ENCODE peak calls at places on chromosome 4, in ten cellular contexts. Q is right lobe of liver; D is CD8-positive, alpha-beta T cell; V is tibial artery; G is breast epithelium; U is upper lobe of left lung; P is HCT116; T is IMR-90; J is A549; H is neural progenitor cell. K is an unnamed sample. For H3K4me1, the result is how much of the 10 kb centered on the place peaks cover.

GRCh38 chr4:125994024-125994423 is 679.3 kb downstream of the FAT4 start:
- DNase-seq in Q (no peak), D (no peak), V (no peak), G (no peak), U (no peak), P (no peak), T (peak), J (no peak), H (no peak), K (no peak)

GRCh38 chr4:112058433-112058832 is 86.8 kb upstream of the FAM241A start:
- DNase-seq in Q (no peak), D (no peak), V (no peak), G (no peak), U (no peak), P (no peak), T (peak), J (no peak), H (no peak), K (no peak)

GRCh38 chr4:78369691-78370090 is 181.9 kb upstream of the ANXA3 start:
- DNase-seq in Q (no peak), D (no peak), V (no peak), G (no peak), U (no peak), P (no peak), T (no peak), J (no peak), H (peak), K (no peak)

GRCh38 chr4:115844180-115844579 is 730.8 kb upstream of the NDST4 start:
- DNase-seq in Q (no peak), D (no peak), V (no peak), G (no peak), U (no peak), P (no peak), T (no peak), J (peak), H (no peak), K (no peak)

GRCh38 chr4:94533405-94534223 is 81.9 kb downstream of the PDLIM5 start:
- DNase-seq in Q (no peak), D (no peak), V (no peak), G (no peak), U (no peak), P (no peak), T (no peak), J (no peak), H (no peak), K (no peak)

GRCh38 chr4:38014421-38014852 is 54.2 kb downstream of the PTTG2 start:
- DNase-seq in Q (no peak), D (no peak), V (no peak), G (no peak), U (no peak), P (no peak), T (no peak), J (no peak), H (no peak), K (no peak)

GRCh38 chr4:87529187-87529586 is at the start of gene SPARCL1:
- DNase-seq in Q (no peak), D (no peak), V (no peak), G (peak), U (no peak), P (no peak), T (no peak), J (no peak), H (peak), K (peak)

GRCh38 chr4:77025643-77026321 is 50.0 kb downstream of the CCNI start:
- DNase-seq in Q (no peak), D (no peak), V (no peak), G (no peak), U (no peak), P (no peak), T (peak), J (no peak), H (no peak), K (no peak)

GRCh38 chr4:98510757-98511517 is 147.5 kb downstream of the TSPAN5 start:
- DNase-seq in Q (no peak), D (no peak), V (no peak), G (no peak), U (no peak), P (no peak), T (peak), J (no peak), H (no peak), K (no peak)

GRCh38 chr4:148443550-148444295 is 1.5 kb upstream of the NR3C2 start:
- DNase-seq in Q (peak), D (peak), V (peak), G (peak), U (no peak), P (no peak), T (no peak), J (no peak), H (peak), K (peak)

GRCh38 chr4:124123181-124123580 is 589.4 kb downstream of the ANKRD50 start:
- DNase-seq in Q (no peak), D (no peak), V (no peak), G (no peak), U (no peak), P (no peak), T (no peak), J (no peak), H (no peak), K (no peak)

GRCh38 chr4:39642885-39643550 is 4.4 kb upstream of the SMIM14 start:
- DNase-seq in Q (peak), D (no peak), V (no peak), G (no peak), U (no peak), P (no peak), T (peak), J (no peak), H (no peak), K (no peak)

GRCh38 chr4:8695237-8696219 is 103.0 kb downstream of the CPZ start:
- DNase-seq in Q (no peak), D (no peak), V (peak), G (no peak), U (peak), P (no peak), T (no peak), J (no peak), H (no peak), K (no peak)

GRCh38 chr4:68271851-68272756 is 26.6 kb upstream of the TMPRSS11B start:
- DNase-seq in Q (no peak), D (no peak), V (no peak), G (no peak), U (no peak), P (peak), T (peak), J (peak), H (peak), K (peak)

GRCh38 chr4:185290018-185290607 is 80.7 kb downstream of the SNX25 start:
- DNase-seq in Q (no peak), D (no peak), V (no peak), G (no peak), U (no peak), P (no peak), T (no peak), J (no peak), H (no peak), K (no peak)

GRCh38 chr4:87423313-87424031 is 1.1 kb downstream of the NUDT9 start:
- DNase-seq in Q (no peak), D (no peak), V (no peak), G (no peak), U (no peak), P (no peak), T (no peak), J (no peak), H (no peak), K (no peak)

GRCh38 chr4:11805837-11806236 is 377.1 kb upstream of the HS3ST1 start:
- DNase-seq in Q (no peak), D (no peak), V (no peak), G (no peak), U (no peak), P (peak), T (peak), J (peak), H (peak), K (peak)

GRCh38 chr4:1988327-1988724 is 20.4 kb downstream of the NELFA start:
- DNase-seq in Q (peak), D (no peak), V (no peak), G (no peak), U (no peak), P (no peak), T (no peak), J (no peak), H (no peak), K (no peak)

GRCh38 chr4:113945906-113946305 is 33.5 kb downstream of the ARSJ start:
- DNase-seq in Q (no peak), D (no peak), V (no peak), G (no peak), U (no peak), P (no peak), T (peak), J (no peak), H (no peak), K (no peak)

GRCh38 chr4:57109530-57109846 is 697 bp downstream of the IGFBP7 start:
- DNase-seq in Q (no peak), D (no peak), V (no peak), G (no peak), U (no peak), P (no peak), T (no peak), J (no peak), H (no peak), K (no peak)

GRCh38 chr4:104743141-104743748 is 248.6 kb upstream of the CXXC4 start:
- DNase-seq in Q (no peak), D (no peak), V (no peak), G (no peak), U (no peak), P (no peak), T (no peak), J (no peak), H (no peak), K (no peak)

GRCh38 chr4:53315300-53315699 is 50.6 kb downstream of the SCFD2 start:
- DNase-seq in Q (no peak), D (no peak), V (no peak), G (no peak), U (no peak), P (no peak), T (no peak), J (no peak), H (no peak), K (no peak)

GRCh38 chr4:177455591-177455990 is 13.4 kb upstream of the AGA start:
- DNase-seq in Q (no peak), D (no peak), V (no peak), G (no peak), U (no peak), P (no peak), T (peak), J (no peak), H (no peak), K (no peak)

GRCh38 chr4:6960154-6960553 is 50.5 kb downstream of the TBC1D14 start:
- DNase-seq in Q (no peak), D (no peak), V (no peak), G (no peak), U (no peak), P (no peak), T (no peak), J (no peak), H (no peak), K (no peak)

GRCh38 chr4:45931151-45931550 is 192.7 kb downstream of the GABRG1 start:
- DNase-seq in Q (no peak), D (no peak), V (no peak), G (no peak), U (no peak), P (no peak), T (no peak), J (no peak), H (no peak), K (no peak)

GRCh38 chr4:56941403-56941802 is 33.7 kb downstream of the REST start:
- DNase-seq in Q (no peak), D (no peak), V (no peak), G (no peak), U (no peak), P (no peak), T (no peak), J (no peak), H (no peak), K (no peak)

GRCh38 chr4:185885075-185885474 is 73.1 kb upstream of the SORBS2 start:
- DNase-seq in Q (no peak), D (no peak), V (no peak), G (no peak), U (no peak), P (no peak), T (no peak), J (no peak), H (no peak), K (no peak)

GRCh38 chr4:55406545-55406944 is 10.8 kb downstream of the TMEM165 start:
- DNase-seq in Q (no peak), D (no peak), V (no peak), G (no peak), U (no peak), P (no peak), T (no peak), J (no peak), H (no peak), K (no peak)

GRCh38 chr4:139951051-139951450 is 202.9 kb downstream of the MAML3 start:
- DNase-seq in Q (no peak), D (no peak), V (no peak), G (peak), U (no peak), P (no peak), T (no peak), J (no peak), H (no peak), K (no peak)

GRCh38 chr4:18566970-18567799 is 545.6 kb upstream of the LCORL start:
- DNase-seq in Q (no peak), D (no peak), V (no peak), G (no peak), U (no peak), P (no peak), T (no peak), J (peak), H (no peak), K (no peak)

GRCh38 chr4:119682080-119682479 is 53.5 kb upstream of the PDE5A start:
- DNase-seq in Q (no peak), D (no peak), V (no peak), G (no peak), U (no peak), P (no peak), T (peak), J (no peak), H (no peak), K (no peak)

GRCh38 chr4:128776794-128777216 is 32.7 kb upstream of the JADE1 start:
- DNase-seq in Q (no peak), D (no peak), V (peak), G (no peak), U (peak), P (no peak), T (peak), J (peak), H (no peak), K (no peak)

GRCh38 chr4:156109943-156110925 is 156.6 kb upstream of the CTSO start:
- DNase-seq in Q (no peak), D (no peak), V (no peak), G (no peak), U (no peak), P (no peak), T (peak), J (peak), H (no peak), K (peak)

GRCh38 chr4:85725727-85726170 is 250.8 kb downstream of the ARHGAP24 start:
- DNase-seq in Q (peak), D (no peak), V (no peak), G (no peak), U (peak), P (no peak), T (no peak), J (no peak), H (no peak), K (no peak)

GRCh38 chr4:160142579-160142978 is 1039.7 kb downstream of the RAPGEF2 start:
- DNase-seq in Q (no peak), D (no peak), V (no peak), G (no peak), U (no peak), P (no peak), T (no peak), J (no peak), H (no peak), K (no peak)

GRCh38 chr4:75180790-75181776 is 248.2 kb downstream of the PARM1 start:
- DNase-seq in Q (no peak), D (no peak), V (peak), G (no peak), U (no peak), P (no peak), T (no peak), J (peak), H (no peak), K (no peak)

GRCh38 chr4:98794565-98795205 is 134.2 kb downstream of the EIF4E start:
- DNase-seq in Q (no peak), D (no peak), V (no peak), G (no peak), U (no peak), P (no peak), T (peak), J (no peak), H (no peak), K (no peak)

GRCh38 chr4:25839687-25840086 is 23.1 kb downstream of the SEL1L3 start:
- DNase-seq in Q (no peak), D (no peak), V (no peak), G (no peak), U (no peak), P (no peak), T (no peak), J (no peak), H (no peak), K (no peak)

GRCh38 chr4:25844957-25845712 is 17.7 kb downstream of the SEL1L3 start:
- DNase-seq in Q (no peak), D (no peak), V (no peak), G (no peak), U (no peak), P (no peak), T (no peak), J (no peak), H (no peak), K (no peak)

GRCh38 chr4:25845841-25846653 is 16.7 kb downstream of the SEL1L3 start:
- DNase-seq in Q (no peak), D (no peak), V (no peak), G (no peak), U (no peak), P (no peak), T (no peak), J (no peak), H (no peak), K (no peak)

GRCh38 chr4:25843340-25844097 is 19.3 kb downstream of the SEL1L3 start:
- DNase-seq in Q (peak), D (no peak), V (no peak), G (no peak), U (peak), P (no peak), T (no peak), J (no peak), H (no peak), K (no peak)

GRCh38 chr4:25842229-25842840 is 20.5 kb downstream of the SEL1L3 start:
- DNase-seq in Q (no peak), D (peak), V (no peak), G (no peak), U (no peak), P (no peak), T (no peak), J (no peak), H (peak), K (no peak)
- TF ChIP-seq CTCF in Q (no peak), D (peak), V (no peak), G (no peak), U (no peak), P (no peak), T (no peak), J (no peak), H (peak), K (no peak)

GRCh38 chr4:138111462-138112000 is 130.6 kb downstream of the SLC7A11 start:
- DNase-seq in Q (no peak), D (no peak), V (no peak), G (no peak), U (no peak), P (peak), T (peak), J (no peak), H (peak), K (no peak)

GRCh38 chr4:138114434-138114833 is 127.7 kb downstream of the SLC7A11 start:
- DNase-seq in Q (no peak), D (no peak), V (no peak), G (no peak), U (no peak), P (no peak), T (peak), J (no peak), H (no peak), K (no peak)

GRCh38 chr4:138113819-138114415 is 128.2 kb downstream of the SLC7A11 start:
- DNase-seq in Q (no peak), D (no peak), V (no peak), G (no peak), U (no peak), P (no peak), T (peak), J (no peak), H (no peak), K (no peak)

GRCh38 chr4:138110815-138111214 is 131.3 kb downstream of the SLC7A11 start:
- DNase-seq in Q (no peak), D (no peak), V (no peak), G (no peak), U (no peak), P (no peak), T (peak), J (no peak), H (no peak), K (no peak)

GRCh38 chr4:138112389-138112788 is 129.8 kb downstream of the SLC7A11 start:
- DNase-seq in Q (no peak), D (no peak), V (no peak), G (no peak), U (no peak), P (no peak), T (no peak), J (no peak), H (no peak), K (no peak)
- H3K4me1 ChIP-seq in Q (under half), D (under half), V (under half), G (under half), U (under half), P (under half), T (under half), J (under half), H (under half), K (under half)

GRCh38 chr4:336099-336892 is 1.3 kb upstream of the ZNF141 start:
- DNase-seq in Q (peak), D (no peak), V (peak), G (peak), U (peak), P (no peak), T (no peak), J (no peak), H (peak), K (no peak)

GRCh38 chr4:337143-337931 is at the start of gene ZNF141:
- DNase-seq in Q (peak), D (peak), V (peak), G (peak), U (peak), P (no peak), T (peak), J (peak), H (peak), K (peak)

GRCh38 chr4:337932-338758 is 531 bp downstream of the ZNF141 start:
- DNase-seq in Q (peak), D (peak), V (no peak), G (peak), U (peak), P (no peak), T (peak), J (peak), H (no peak), K (peak)

GRCh38 chr4:335515-335914 is 2.1 kb upstream of the ZNF141 start:
- DNase-seq in Q (no peak), D (no peak), V (no peak), G (no peak), U (no peak), P (no peak), T (no peak), J (no peak), H (no peak), K (no peak)

DNA sequence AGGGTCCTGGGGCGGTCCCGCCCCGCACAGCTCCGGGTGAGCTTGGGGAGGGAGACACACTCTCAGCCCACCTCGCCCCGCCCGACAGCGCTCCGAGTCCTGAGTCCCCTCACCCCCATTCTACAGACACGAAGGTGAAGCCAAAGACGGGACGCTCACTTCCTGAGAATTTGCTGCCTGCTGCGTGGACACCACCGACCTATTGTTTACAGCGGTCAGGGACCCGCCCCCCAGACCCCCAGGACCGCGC is 796 bp upstream of the ZNF141 start:
- DNase-seq in Q (peak), D (no peak), V (no peak), G (no peak), U (no peak), P (no peak), T (no peak), J (no peak), H (peak), K (no peak)
- H3K4me3 ChIP-seq in Q (peak), D (peak), V (peak), G (peak), U (peak), P (no peak), T (peak), J (peak), H (peak), K (peak)

GRCh38 chr4:80252953-80253352 is 13.5 kb upstream of the FGF5 start:
- DNase-seq in Q (no peak), D (no peak), V (no peak), G (no peak), U (no peak), P (no peak), T (no peak), J (no peak), H (no peak), K (no peak)
- TF ChIP-seq CTCF in Q (no peak), D (no peak), V (no peak), G (no peak), U (no peak), P (no peak), T (no peak), J (no peak), H (no peak), K (no peak)

K was measured in prostate gland.